ENCODE peak calls at places on chromosomes 11 and 22, in seven cellular contexts. Z is CD8-positive, alpha-beta T cell; F is lung; B is colonic mucosa; Q is fibroblast of the aortic adventitia; Y is foreskin fibroblast; W is naive thymus-derived CD4-positive, alpha-beta T cell. V is an unnamed sample.

GRCh38 chr11:44943118-44943517 is 7.6 kb downstream of the TP53I11 start:
- DNase-seq in Z (no peak), F (peak), B (peak), Q (no peak), Y (no peak), W (no peak), V (no peak)

GRCh38 chr11:83990160-83990733 is 704.1 kb upstream of the CCDC90B start:
- DNase-seq in Z (no peak), F (no peak), B (no peak), Q (no peak), Y (no peak), W (no peak), V (no peak)

GRCh38 chr11:57069942-57070341 is 81.2 kb downstream of the OR5AK2 start:
- DNase-seq in Z (no peak), F (no peak), B (no peak), Q (peak), Y (peak), W (no peak), V (peak)

GRCh38 chr11:78801161-78801884 is 226.7 kb upstream of the NARS2 start:
- DNase-seq in Z (no peak), F (peak), B (peak), Q (peak), Y (peak), W (no peak), V (peak)

GRCh38 chr11:112761911-112762685 is 199.1 kb upstream of the NCAM1 start:
- DNase-seq in Z (no peak), F (no peak), B (no peak), Q (no peak), Y (no peak), W (no peak), V (no peak)

GRCh38 chr11:95076416-95076815 is 9.7 kb downstream of the SRSF8 start:
- DNase-seq in Z (no peak), F (peak), B (no peak), Q (peak), Y (peak), W (no peak), V (peak)

GRCh38 chr22:19772422-19772672 is 11.8 kb downstream of the TBX1 start:
- DNase-seq in Z (no peak), F (no peak), B (no peak), Q (no peak), Y (no peak), W (no peak), V (no peak)

GRCh38 chr22:22810018-22810427 is 77.6 kb upstream of the IGLL5 start:
- DNase-seq in Z (peak), F (peak), B (no peak), Q (no peak), Y (peak), W (peak), V (peak)

GRCh38 chr11:126723665-126724045 is 276.9 kb downstream of the KIRREL3 start:
- DNase-seq in Z (no peak), F (no peak), B (no peak), Q (peak), Y (peak), W (no peak), V (peak)

GRCh38 chr11:120563698-120564572 is 52.4 kb downstream of the GRIK4 start:
- DNase-seq in Z (no peak), F (no peak), B (no peak), Q (no peak), Y (no peak), W (no peak), V (no peak)

GRCh38 chr22:50473088-50473487 is 1.7 kb downstream of the SBF1 start:
- DNase-seq in Z (peak), F (no peak), B (peak), Q (no peak), Y (peak), W (peak), V (no peak)

GRCh38 chr11:71446942-71447688 is 1.1 kb downstream of the DHCR7 start:
- DNase-seq in Z (no peak), F (peak), B (peak), Q (peak), Y (peak), W (no peak), V (peak)

GRCh38 chr11:66868082-66868725 is 11.3 kb downstream of the LRFN4 start:
- DNase-seq in Z (no peak), F (no peak), B (no peak), Q (no peak), Y (no peak), W (no peak), V (no peak)

GRCh38 chr11:66870131-66870530 is 13.3 kb downstream of the LRFN4 start:
- DNase-seq in Z (no peak), F (no peak), B (no peak), Q (no peak), Y (no peak), W (no peak), V (no peak)

GRCh38 chr11:66869471-66869870 is 12.6 kb downstream of the LRFN4 start:
- DNase-seq in Z (no peak), F (no peak), B (no peak), Q (no peak), Y (no peak), W (no peak), V (no peak)

GRCh38 chr11:66867425-66868040 is 10.7 kb downstream of the LRFN4 start:
- DNase-seq in Z (no peak), F (no peak), B (no peak), Q (no peak), Y (no peak), W (no peak), V (no peak)

GRCh38 chr11:66868726-66869291 is 11.9 kb downstream of the LRFN4 start:
- DNase-seq in Z (peak), F (peak), B (peak), Q (no peak), Y (no peak), W (peak), V (no peak)
- H3K4me3 ChIP-seq in Z (no peak), F (no peak), B (no peak), Q (no peak), Y (no peak), W (no peak), V (no peak)

GRCh38 chr22:45880732-45881523 is 96.0 kb downstream of the WNT7B start:
- DNase-seq in Z (no peak), F (no peak), B (no peak), Q (no peak), Y (peak), W (no peak), V (no peak)
- H3K4me3 ChIP-seq in Z (no peak), F (no peak), B (no peak), Q (no peak), Y (peak), W (no peak), V (no peak)

GRCh38 chr11:75350122-75350742 is 1.2 kb downstream of the ARRB1 start:
- DNase-seq in Z (no peak), F (no peak), B (no peak), Q (no peak), Y (no peak), W (no peak), V (no peak)
- H3K4me3 ChIP-seq in Z (peak), F (peak), B (peak), Q (peak), Y (peak), W (peak), V (no peak)

GRCh38 chr11:35138058-35138457 is 913 bp upstream of the CD44 start:
- DNase-seq in Z (no peak), F (no peak), B (no peak), Q (no peak), Y (no peak), W (no peak), V (no peak)
- H3K4me3 ChIP-seq in Z (no peak), F (no peak), B (no peak), Q (peak), Y (peak), W (peak), V (peak)

DNA sequence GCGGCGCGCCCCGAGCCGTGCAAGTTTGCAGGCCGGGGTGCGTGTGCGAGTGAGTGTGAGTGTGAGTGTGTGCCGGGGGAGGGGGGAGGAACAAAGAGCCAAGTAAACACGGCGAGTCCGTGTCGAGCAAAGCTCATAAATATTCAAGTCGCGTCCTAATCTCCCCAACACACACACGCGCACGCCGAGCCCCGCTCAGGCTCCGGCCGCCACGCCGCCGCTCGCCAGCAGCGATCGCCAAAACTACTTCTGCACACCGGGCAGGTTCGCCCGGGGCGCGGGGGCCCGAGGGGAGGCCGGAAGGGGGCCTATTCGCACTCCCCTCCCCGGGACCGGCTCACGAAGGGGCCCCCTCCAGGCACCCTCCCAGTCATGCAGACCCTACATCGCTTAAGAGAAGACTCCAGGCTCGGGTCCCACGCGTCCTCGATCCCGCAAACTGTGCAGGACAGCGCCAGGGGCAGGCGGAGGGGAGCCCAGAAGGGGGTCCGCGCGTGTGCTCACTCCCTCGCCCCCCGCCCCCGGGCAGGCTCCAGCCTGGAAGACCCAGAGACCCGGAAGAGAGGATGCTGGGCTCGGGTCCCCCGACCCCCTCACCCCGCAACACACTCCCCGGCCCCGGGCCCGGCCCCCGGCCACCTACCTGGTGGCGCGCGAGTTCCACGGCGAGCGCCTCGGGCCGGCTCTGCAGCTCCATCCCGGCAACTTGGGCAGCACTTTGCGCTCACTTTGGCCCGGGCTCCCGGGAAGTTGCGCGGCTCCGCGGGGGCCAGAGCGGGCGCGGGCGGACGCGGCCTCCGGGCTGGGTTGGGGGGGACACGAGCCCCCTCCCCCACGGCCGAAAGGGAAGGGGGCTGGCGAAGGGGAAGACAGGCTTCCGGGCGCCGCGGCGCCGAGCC is 703 bp downstream of the PHF21B start:
- DNase-seq in Z (no peak), F (no peak), B (no peak), Q (no peak), Y (peak), W (no peak), V (no peak)
- H3K4me3 ChIP-seq in Z (no peak), F (no peak), B (peak), Q (no peak), Y (no peak), W (no peak), V (no peak)

DNA sequence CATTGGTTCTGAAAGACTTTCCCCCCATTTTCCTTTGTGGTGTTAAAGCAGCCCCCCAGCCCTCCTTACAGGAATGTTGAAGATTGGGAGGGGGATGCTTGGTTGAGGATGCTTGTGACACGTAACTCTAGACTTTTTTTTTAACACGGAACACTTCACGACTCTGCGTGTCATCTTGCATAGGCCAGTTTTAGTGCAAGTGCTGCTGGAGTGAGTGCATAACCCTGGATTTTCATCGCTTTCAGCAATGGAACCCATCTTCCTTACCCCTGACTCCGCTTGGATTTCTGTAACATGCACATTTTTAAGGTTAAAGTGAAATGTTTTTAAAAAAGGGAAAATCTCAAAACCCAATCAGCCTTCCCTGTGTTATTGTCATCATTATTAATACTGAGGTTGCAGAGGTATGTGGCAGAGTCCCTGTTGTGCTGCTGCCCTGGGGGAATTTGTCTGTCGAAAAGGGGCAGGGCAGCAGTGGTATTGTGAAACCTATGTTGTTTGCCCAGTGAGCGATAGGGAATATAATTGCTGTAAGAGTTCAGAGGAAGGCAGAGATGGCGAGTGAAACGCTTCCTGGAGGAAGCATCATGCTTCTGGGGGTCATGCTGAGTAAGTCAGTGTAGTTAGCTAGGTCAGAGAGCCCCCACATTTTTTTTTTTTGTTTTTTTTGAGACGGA is 12.1 kb downstream of the CECR2 start:
- DNase-seq in Z (no peak), F (no peak), B (no peak), Q (no peak), Y (no peak), W (no peak), V (no peak)
- H3K4me3 ChIP-seq in Z (no peak), F (no peak), B (no peak), Q (no peak), Y (no peak), W (no peak), V (no peak)

GRCh38 chr11:91085985-91086384 is 863.1 kb upstream of the CHORDC1 start:
- DNase-seq in Z (no peak), F (no peak), B (no peak), Q (no peak), Y (peak), W (no peak), V (no peak)
- H3K4me3 ChIP-seq in Z (no peak), F (no peak), B (no peak), Q (no peak), Y (no peak), W (no peak), V (no peak)

GRCh38 chr22:37802310-37803194 is 5.2 kb upstream of the GCAT start:
- DNase-seq in Z (no peak), F (no peak), B (peak), Q (no peak), Y (peak), W (no peak), V (peak)

GRCh38 chr22:37794376-37794775 is 13.4 kb upstream of the GCAT start:
- DNase-seq in Z (no peak), F (no peak), B (no peak), Q (no peak), Y (no peak), W (no peak), V (no peak)

GRCh38 chr22:37796079-37796478 is 11.7 kb upstream of the GCAT start:
- DNase-seq in Z (no peak), F (no peak), B (no peak), Q (no peak), Y (no peak), W (no peak), V (no peak)

GRCh38 chr22:37801946-37802309 is 5.8 kb upstream of the GCAT start:
- DNase-seq in Z (no peak), F (no peak), B (peak), Q (no peak), Y (peak), W (no peak), V (no peak)

DNA sequence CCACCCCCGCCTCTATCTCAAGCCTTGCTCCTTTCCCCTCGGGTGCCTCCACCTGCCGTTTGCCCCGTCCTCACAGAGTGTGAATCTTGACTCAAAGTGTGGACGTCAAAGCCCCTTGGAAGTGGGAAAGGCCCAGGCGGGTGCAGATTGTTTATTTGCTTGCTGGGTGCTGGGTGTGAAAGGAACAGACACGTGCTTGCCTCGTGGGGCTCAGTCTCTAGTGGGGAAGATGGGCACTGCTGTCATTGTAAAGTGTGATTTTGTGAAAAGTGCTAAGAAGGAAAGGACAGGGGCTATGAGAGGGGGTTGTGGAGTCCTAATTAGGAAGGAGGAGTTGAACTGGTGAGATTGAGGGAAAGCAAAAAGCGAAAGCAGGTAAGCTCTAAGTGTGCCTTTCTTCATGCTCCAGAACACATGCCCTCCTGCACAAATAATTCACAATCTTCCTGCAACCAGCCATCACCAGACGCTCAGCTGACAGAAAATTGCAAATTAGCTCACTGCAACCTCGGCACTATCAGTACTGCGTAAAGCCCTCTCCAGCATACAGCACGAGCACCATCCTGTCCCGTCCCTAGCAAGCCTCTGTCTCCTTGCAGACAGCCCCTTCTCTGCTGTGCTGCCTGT is 9.7 kb upstream of the GCAT start:
- DNase-seq in Z (no peak), F (no peak), B (no peak), Q (no peak), Y (no peak), W (no peak), V (no peak)
- H3K4me3 ChIP-seq in Z (no peak), F (no peak), B (no peak), Q (no peak), Y (no peak), W (no peak), V (no peak)

V was measured in AG10803.